ENCODE peak calls at places on chromosomes 5 and 9, in six cellular contexts. F is mesendoderm, T is IMR-90, K is H1, O is mesenchymal stem cell, L is trophoblast cell. V is an unnamed sample.
A peak's percentile ranks its signal among the peaks of the same experiment; 100 is the strongest.

GRCh38 chr9:32394381-32395049 is 10.1 kb downstream of the ACO1 start:
- DNase-seq in F (peak; percentile 54), T (peak; percentile 23), K (no peak), O (no peak), L (no peak), V (no peak)

GRCh38 chr9:20015427-20015931 is 226.6 kb upstream of the SLC24A2 start:
- DNase-seq in F (no peak), T (no peak), K (no peak), O (no peak), L (no peak), V (no peak)

GRCh38 chr9:76704601-76705204 is 59.5 kb upstream of the PCA3 start:
- DNase-seq in F (peak; percentile 87), T (peak; percentile 93), K (no peak), O (peak; percentile 81), L (peak; percentile 89), V (peak; percentile 68)

GRCh38 chr9:122370303-122370702 is 521 bp upstream of the PTGS1 start:
- DNase-seq in F (no peak), T (no peak), K (no peak), O (no peak), L (no peak), V (no peak)

GRCh38 chr9:16136961-16137360 is 584.1 kb downstream of the CCDC171 start:
- DNase-seq in F (no peak), T (peak; percentile 79), K (no peak), O (peak; percentile 59), L (peak; percentile 48), V (no peak)

GRCh38 chr5:4058899-4059298 is 463.3 kb downstream of the IRX1 start:
- DNase-seq in F (peak; percentile 40), T (no peak), K (no peak), O (no peak), L (peak; percentile 23), V (no peak)

GRCh38 chr9:8186553-8186952 is 387.0 kb upstream of the DMAC1 start:
- DNase-seq in F (no peak), T (no peak), K (no peak), O (no peak), L (no peak), V (no peak)

GRCh38 chr5:175814676-175815075 is 56.7 kb upstream of the CPLX2 start:
- DNase-seq in F (no peak), T (peak; percentile 73), K (no peak), O (peak; percentile 19), L (peak; percentile 18), V (no peak)

GRCh38 chr9:131673531-131673930 is 66.3 kb downstream of the RAPGEF1 start:
- DNase-seq in F (no peak), T (no peak), K (no peak), O (no peak), L (no peak), V (no peak)

GRCh38 chr5:148794729-148795590 is 31.5 kb upstream of the ADRB2 start:
- DNase-seq in F (no peak), T (peak; percentile 96), K (no peak), O (peak; percentile 66), L (peak; percentile 14), V (no peak)

GRCh38 chr5:130496215-130496614 is 592.0 kb downstream of the CHSY3 start:
- DNase-seq in F (no peak), T (no peak), K (no peak), O (no peak), L (no peak), V (no peak)

GRCh38 chr5:158877706-158878105 is 222.0 kb downstream of the EBF1 start:
- DNase-seq in F (no peak), T (no peak), K (no peak), O (no peak), L (no peak), V (no peak)

GRCh38 chr5:123916331-123917121 is 404.5 kb downstream of the CSNK1G3 start:
- DNase-seq in F (no peak), T (peak; percentile 65), K (no peak), O (peak; percentile 82), L (peak; percentile 45), V (no peak)

GRCh38 chr9:79362100-79363081 is 209.4 kb upstream of the TLE4 start:
- DNase-seq in F (peak; percentile 60), T (peak; percentile 64), K (peak; percentile 48), O (peak; percentile 36), L (no peak), V (no peak)

GRCh38 chr9:124242331-124243194 is 15.2 kb upstream of the NEK6 start:
- DNase-seq in F (peak; percentile 57), T (peak; percentile 59), K (peak; percentile 67), O (peak; percentile 49), L (peak; percentile 15), V (peak; percentile 63)

GRCh38 chr5:139068060-139068459 is 130.1 kb downstream of the SIL1 start:
- DNase-seq in F (no peak), T (no peak), K (no peak), O (no peak), L (no peak), V (no peak)
- H3K4me3 ChIP-seq in F (no peak overlapping the region), T (no peak overlapping the region), K (no peak overlapping the region), O (no peak overlapping the region), L (no peak overlapping the region), V (no peak overlapping the region)

GRCh38 chr5:94397508-94397907 is 220.9 kb downstream of the KIAA0825 start:
- DNase-seq in F (peak; percentile 5), T (no peak), K (no peak), O (no peak), L (no peak), V (no peak)

GRCh38 chr5:94409440-94409839 is 209.0 kb downstream of the KIAA0825 start:
- DNase-seq in F (no peak), T (no peak), K (no peak), O (no peak), L (no peak), V (no peak)

GRCh38 chr5:94407023-94407422 is 211.4 kb downstream of the KIAA0825 start:
- DNase-seq in F (no peak), T (no peak), K (no peak), O (no peak), L (no peak), V (no peak)

GRCh38 chr5:94402096-94402495 is 216.3 kb downstream of the KIAA0825 start:
- DNase-seq in F (no peak), T (peak; percentile 6), K (no peak), O (no peak), L (no peak), V (no peak)

GRCh38 chr5:94403483-94403882 is 214.9 kb downstream of the KIAA0825 start:
- DNase-seq in F (no peak), T (no peak), K (no peak), O (no peak), L (no peak), V (no peak)
- H2BK5ac ChIP-seq in F (no peak overlapping the region), T (no peak overlapping the region), K (no peak overlapping the region), O (no peak overlapping the region), L (no peak overlapping the region), V (no peak overlapping the region)

DNA sequence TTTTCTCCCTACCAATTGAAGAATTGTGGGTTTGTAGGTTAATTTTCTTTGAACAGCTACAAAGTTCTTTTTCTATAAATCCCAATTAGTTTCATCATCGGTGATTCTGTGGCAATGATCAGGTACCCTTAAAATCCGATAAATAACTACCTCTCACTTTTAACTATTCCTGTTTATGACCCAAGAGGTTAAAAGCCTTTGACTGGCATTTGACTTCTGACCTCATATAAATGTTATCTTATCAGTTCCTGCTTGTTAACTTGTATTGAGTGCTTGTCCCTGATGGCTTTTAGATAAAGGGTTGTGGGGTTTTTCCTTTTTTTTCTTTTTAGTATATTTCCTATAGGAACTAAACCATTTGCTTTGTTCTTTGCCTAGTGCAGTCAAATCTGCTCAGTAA is 124.4 kb upstream of the TMEM161B start:
- DNase-seq in F (peak; percentile 79), T (no peak), K (no peak), O (no peak), L (no peak), V (no peak)
- H3K4me3 ChIP-seq in F (no peak overlapping the region), T (no peak overlapping the region), K (no peak overlapping the region), O (no peak overlapping the region), L (no peak overlapping the region), V (no peak overlapping the region)

DNA sequence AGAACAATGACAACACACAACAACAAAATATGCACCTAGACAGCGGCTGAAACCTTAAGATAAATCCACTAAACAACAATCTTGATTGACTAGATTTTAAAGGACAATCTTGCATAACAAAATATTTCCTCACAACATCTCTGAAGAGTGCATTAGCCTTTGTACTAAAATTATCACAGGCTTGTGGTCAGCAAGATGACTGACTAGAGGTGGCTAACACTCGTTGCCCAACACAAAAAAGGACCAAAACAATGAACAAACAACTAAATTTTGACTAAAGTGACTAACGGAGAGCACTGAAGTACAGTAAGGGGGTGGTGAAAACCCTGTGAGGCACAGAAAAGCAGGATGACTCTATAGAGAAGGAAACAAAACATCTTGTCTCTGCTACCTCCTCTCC is 183.9 kb downstream of the BRINP1 start:
- DNase-seq in F (no peak), T (no peak), K (no peak), O (no peak), L (no peak), V (no peak)
- H2BK5ac ChIP-seq in F (no peak overlapping the region), T (no peak overlapping the region), K (no peak overlapping the region), O (no peak overlapping the region), L (no peak overlapping the region), V (no peak overlapping the region)

GRCh38 chr5:98105651-98106050 is 667.8 kb upstream of the RGMB start:
- DNase-seq in F (no peak), T (no peak), K (no peak), O (no peak), L (no peak), V (no peak)
- H3K4me3 ChIP-seq in F (no peak overlapping the region), T (no peak overlapping the region), K (no peak overlapping the region), O (no peak overlapping the region), L (no peak overlapping the region), V (no peak overlapping the region)